ENCODE peak calls at places on chromosome 12, in six cellular contexts. Y is nephron progenitor cell, S is dorsolateral prefrontal cortex, J is GM23338, W is uterus, I is body of pancreas. T is an unnamed sample.

GRCh38 chr12:30200864-30201263 is 417.1 kb upstream of the TMTC1 start:
- DNase-seq in Y (peak), S (no peak), J (peak), W (no peak), I (no peak), T (no peak)

GRCh38 chr12:59079029-59079428 is 158.7 kb upstream of the LRIG3 start:
- DNase-seq in Y (no peak), S (no peak), J (no peak), W (no peak), I (no peak), T (no peak)

GRCh38 chr12:2488596-2488995 is 306.2 kb upstream of the FKBP4 start:
- DNase-seq in Y (no peak), S (no peak), J (no peak), W (no peak), I (no peak), T (no peak)

GRCh38 chr12:121748571-121749265 is 36.2 kb downstream of the TMEM120B start:
- DNase-seq in Y (peak), S (no peak), J (peak), W (peak), I (no peak), T (peak)

GRCh38 chr12:105954891-105955607 is 183.7 kb downstream of the NUAK1 start:
- DNase-seq in Y (no peak), S (no peak), J (no peak), W (no peak), I (no peak), T (no peak)

GRCh38 chr12:76927170-76927784 is 48.5 kb upstream of the CSRP2 start:
- DNase-seq in Y (peak), S (no peak), J (peak), W (peak), I (no peak), T (peak)

GRCh38 chr12:31412292-31412801 is 86.4 kb upstream of the SINHCAF start:
- DNase-seq in Y (no peak), S (no peak), J (peak), W (no peak), I (no peak), T (no peak)

GRCh38 chr12:48615681-48616080 is 45.8 kb upstream of the LALBA start:
- DNase-seq in Y (no peak), S (no peak), J (no peak), W (no peak), I (no peak), T (no peak)

GRCh38 chr12:6688543-6688999 is 604 bp downstream of the ZNF384 start:
- DNase-seq in Y (no peak), S (no peak), J (no peak), W (no peak), I (peak), T (no peak)

GRCh38 chr12:210277-211141 is 3.4 kb downstream of the SLC6A12 start:
- DNase-seq in Y (no peak), S (no peak), J (no peak), W (no peak), I (peak), T (no peak)

GRCh38 chr12:16347391-16348298 is at the start of gene MGST1:
- DNase-seq in Y (peak), S (no peak), J (peak), W (peak), I (peak), T (peak)

GRCh38 chr12:66467932-66468331 is 165.6 kb downstream of the HELB start:
- DNase-seq in Y (no peak), S (no peak), J (peak), W (no peak), I (no peak), T (no peak)

GRCh38 chr12:109804820-109805761 is 28.1 kb downstream of the TRPV4 start:
- DNase-seq in Y (peak), S (no peak), J (peak), W (peak), I (peak), T (peak)

GRCh38 chr12:6548556-6549378 is 7.1 kb downstream of the IFFO1 start:
- DNase-seq in Y (no peak), S (no peak), J (no peak), W (no peak), I (no peak), T (no peak)

GRCh38 chr12:6554168-6554989 is 1.5 kb downstream of the IFFO1 start:
- DNase-seq in Y (peak), S (no peak), J (peak), W (peak), I (peak), T (peak)

GRCh38 chr12:124720019-124720686 is 143.5 kb downstream of the SCARB1 start:
- DNase-seq in Y (no peak), S (no peak), J (no peak), W (peak), I (no peak), T (no peak)
- TF ChIP-seq CTCF in Y (no peak), S (peak), J (peak), W (peak), I (no peak), T (peak)

GRCh38 chr12:51536159-51536558 is 54.9 kb upstream of the SCN8A start:
- DNase-seq in Y (no peak), S (no peak), J (peak), W (no peak), I (no peak), T (no peak)

GRCh38 chr12:51534216-51534615 is 56.8 kb upstream of the SCN8A start:
- DNase-seq in Y (no peak), S (no peak), J (peak), W (no peak), I (no peak), T (no peak)

GRCh38 chr12:51534675-51535074 is 56.4 kb upstream of the SCN8A start:
- DNase-seq in Y (no peak), S (no peak), J (no peak), W (no peak), I (no peak), T (no peak)

GRCh38 chr12:51531982-51532497 is 59.0 kb upstream of the SCN8A start:
- DNase-seq in Y (peak), S (peak), J (peak), W (peak), I (peak), T (peak)

GRCh38 chr12:51533799-51534198 is 57.2 kb upstream of the SCN8A start:
- DNase-seq in Y (no peak), S (no peak), J (peak), W (no peak), I (no peak), T (no peak)
- TF ChIP-seq CTCF in Y (no peak), S (no peak), J (peak), W (no peak), I (no peak), T (no peak)

GRCh38 chr12:14258468-14258947 is 107.0 kb upstream of the ATF7IP start:
- DNase-seq in Y (peak), S (no peak), J (peak), W (peak), I (no peak), T (no peak)

GRCh38 chr12:14256555-14257169 is 108.8 kb upstream of the ATF7IP start:
- DNase-seq in Y (peak), S (peak), J (peak), W (peak), I (peak), T (peak)

GRCh38 chr12:14259481-14260010 is 105.9 kb upstream of the ATF7IP start:
- DNase-seq in Y (no peak), S (no peak), J (no peak), W (no peak), I (no peak), T (no peak)

GRCh38 chr12:14257303-14257733 is 108.2 kb upstream of the ATF7IP start:
- DNase-seq in Y (no peak), S (peak), J (no peak), W (no peak), I (no peak), T (no peak)

GRCh38 chr12:14257734-14258467 is 107.6 kb upstream of the ATF7IP start:
- DNase-seq in Y (peak), S (no peak), J (peak), W (peak), I (peak), T (peak)
- TF ChIP-seq CTCF in Y (no peak), S (no peak), J (no peak), W (peak), I (no peak), T (no peak)

DNA sequence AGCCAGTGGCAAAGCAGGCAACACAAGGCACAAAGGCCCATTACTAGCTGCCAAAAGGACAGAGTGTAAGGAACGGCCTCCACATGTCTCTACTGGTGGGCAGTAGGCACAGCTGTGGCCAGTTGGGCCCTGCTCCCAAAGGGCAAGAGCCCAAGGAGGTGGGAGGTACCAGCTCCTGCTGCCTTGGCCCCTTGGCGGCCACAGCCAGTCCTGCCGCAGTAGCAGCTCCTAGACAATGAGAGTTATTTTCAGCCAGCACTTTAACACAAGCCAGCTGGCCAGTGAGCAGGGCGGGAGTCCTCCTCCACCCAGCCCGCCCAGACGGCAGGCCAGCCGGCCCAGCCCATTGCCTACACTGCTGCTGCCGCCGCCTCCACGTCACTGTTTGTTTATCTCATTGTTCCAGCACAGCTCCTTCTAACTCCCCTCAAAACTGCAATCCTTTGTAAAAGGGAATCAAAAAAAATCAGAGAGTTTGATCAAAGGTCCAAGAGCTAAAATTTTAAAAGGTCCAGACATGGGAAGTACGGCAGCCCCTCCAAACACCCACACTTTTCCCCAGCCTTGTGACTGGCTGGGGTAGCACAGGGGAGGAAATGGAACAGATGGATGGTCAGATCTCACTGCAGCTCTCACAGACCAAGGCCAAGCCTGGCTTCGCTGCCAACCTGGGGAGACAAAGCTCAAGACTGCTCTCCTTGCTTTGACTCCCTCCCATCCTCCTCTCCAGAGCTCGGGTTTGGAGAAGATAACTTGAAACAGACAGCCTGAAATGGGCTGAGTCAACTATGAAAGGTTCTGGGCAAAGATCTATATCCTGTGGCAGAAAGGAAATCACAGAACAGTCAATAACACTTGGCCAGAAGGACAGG is 33.5 kb downstream of the FMNL3 start:
- DNase-seq in Y (peak), S (peak), J (peak), W (peak), I (peak), T (peak)
- TF ChIP-seq CTCF in Y (peak), S (peak), J (no peak), W (peak), I (no peak), T (no peak)

GRCh38 chr12:120150919-120151525 is 34.5 kb upstream of the RAB35 start:
- DNase-seq in Y (no peak), S (no peak), J (no peak), W (no peak), I (no peak), T (no peak)
- TF ChIP-seq CTCF in Y (no peak), S (no peak), J (no peak), W (no peak), I (no peak), T (no peak)

GRCh38 chr12:130286041-130286440 is 51.6 kb upstream of the PIWIL1 start:
- DNase-seq in Y (peak), S (no peak), J (peak), W (no peak), I (no peak), T (peak)
- TF ChIP-seq CTCF in Y (peak), S (no peak), J (peak), W (no peak), I (no peak), T (peak)

DNA sequence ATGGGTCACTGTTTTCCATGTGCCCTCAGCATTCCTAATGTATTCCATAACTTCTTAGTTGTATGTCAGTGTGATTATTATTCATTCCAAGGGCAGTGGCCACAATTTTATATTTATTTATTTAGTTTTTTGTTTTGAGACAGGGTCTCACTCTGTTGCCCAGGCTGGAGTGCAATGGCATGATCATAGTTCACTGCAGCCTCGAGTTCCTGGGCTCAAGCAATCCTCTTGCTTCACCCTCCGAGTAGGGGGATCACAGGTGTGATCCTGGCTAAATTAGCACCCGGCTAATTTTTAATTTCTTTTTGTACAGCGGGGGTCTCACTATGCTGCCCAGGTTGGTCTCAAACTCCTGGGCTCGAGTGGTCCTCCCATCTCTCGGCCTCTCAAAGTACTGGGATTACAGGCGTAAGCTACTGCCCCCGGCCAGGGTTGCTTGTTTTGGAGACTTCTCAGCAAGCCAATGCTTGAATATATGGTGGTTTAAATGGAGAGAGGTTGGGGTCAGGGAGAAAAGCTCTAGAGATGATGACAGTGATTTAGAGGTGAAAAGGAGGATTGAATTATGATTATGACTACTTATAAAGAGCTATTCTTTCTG is 7.6 kb downstream of the GPRC5A start:
- DNase-seq in Y (no peak), S (no peak), J (no peak), W (no peak), I (no peak), T (no peak)
- TF ChIP-seq CTCF in Y (no peak), S (no peak), J (no peak), W (no peak), I (no peak), T (no peak)

DNA sequence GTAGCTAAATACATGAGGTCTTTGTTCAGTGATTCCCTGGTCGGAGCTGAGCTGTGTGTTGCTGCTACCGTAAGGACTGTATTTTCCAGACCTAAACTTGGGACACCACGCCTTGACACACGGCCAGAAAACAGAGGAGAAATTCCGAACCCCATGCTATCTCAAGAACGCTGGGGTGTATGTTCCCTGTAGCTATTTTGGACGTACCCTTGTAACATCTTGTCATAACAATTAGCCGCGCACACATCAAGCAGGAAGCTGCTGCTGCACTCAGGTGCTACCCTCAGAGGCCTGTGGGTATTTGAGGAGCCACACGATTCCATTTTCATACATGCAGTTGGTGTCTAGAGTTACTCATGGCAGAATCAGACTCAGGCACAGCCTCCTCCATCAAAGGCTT is 255.0 kb downstream of the TMEM132C start:
- DNase-seq in Y (no peak), S (no peak), J (no peak), W (no peak), I (no peak), T (no peak)
- TF ChIP-seq CTCF in Y (no peak), S (no peak), J (no peak), W (no peak), I (no peak), T (no peak)

GRCh38 chr12:57175428-57176138 is 28.2 kb upstream of the LRP1-AS start:
- DNase-seq in Y (peak), S (peak), J (peak), W (peak), I (peak), T (peak)
- TF ChIP-seq CTCF in Y (peak), S (peak), J (peak), W (peak), I (peak), T (peak)

T was measured in neural crest cell.